ENCODE peak calls at places on chromosomes 11 and 22, in seven cellular contexts. F is Peyer's patch; M is tibial nerve; Y is lower leg skin; P is MM.1S; X is activated naive CD8-positive, alpha-beta T cell treated with anti-CD3 and anti-CD28 coated beads, Interleukin-2, amount 50 U/mL, for 24 hours; G is naive thymus-derived CD4-positive, alpha-beta T cell. Z is an unnamed sample.

GRCh38 chr11:65767406-65767805 is 13.4 kb downstream of the AP5B1 start:
- DNase-seq in F (no peak), M (no peak), Y (no peak), P (no peak), X (no peak), G (no peak), Z (no peak)

GRCh38 chr11:117909611-117910382 is 19.4 kb downstream of the TMPRSS13 start:
- DNase-seq in F (peak; percentile 57), M (no peak), Y (no peak), P (no peak), X (no peak), G (no peak), Z (no peak)

GRCh38 chr22:24576793-24577192 is 16.1 kb downstream of the LRRC75B start:
- DNase-seq in F (no peak), M (no peak), Y (no peak), P (no peak), X (no peak), G (no peak), Z (no peak)

GRCh38 chr11:79314906-79315689 is 125.7 kb downstream of the TENM4 start:
- DNase-seq in F (no peak), M (no peak), Y (no peak), P (peak; percentile 11), X (no peak), G (no peak), Z (peak; percentile 82)

GRCh38 chr11:102267602-102268001 is 49.7 kb upstream of the BIRC3 start:
- DNase-seq in F (peak; percentile 54), M (no peak), Y (no peak), P (no peak), X (no peak), G (no peak), Z (no peak)

GRCh38 chr11:8387141-8387540 is 123.5 kb upstream of the LMO1 start:
- DNase-seq in F (no peak), M (no peak), Y (no peak), P (no peak), X (no peak), G (no peak), Z (no peak)

GRCh38 chr11:5380740-5381342 is 2.8 kb upstream of the OR51M1 start:
- DNase-seq in F (peak; percentile 49), M (peak; percentile 22), Y (no peak), P (peak; percentile 60), X (peak; percentile 25), G (no peak), Z (peak; percentile 89)

GRCh38 chr11:102437026-102437425 is 15.5 kb downstream of the TMEM123 start:
- DNase-seq in F (no peak), M (no peak), Y (no peak), P (no peak), X (no peak), G (no peak), Z (no peak)

GRCh38 chr11:126362879-126363655 is 7.6 kb downstream of the ST3GAL4 start:
- DNase-seq in F (no peak), M (no peak), Y (no peak), P (no peak), X (no peak), G (no peak), Z (no peak)

GRCh38 chr11:43936081-43936480 is 6.4 kb upstream of the C11orf96 start:
- DNase-seq in F (no peak), M (no peak), Y (no peak), P (no peak), X (no peak), G (no peak), Z (no peak)

GRCh38 chr11:121766138-121766537 is 313.4 kb upstream of the SORL1-AS1 start:
- DNase-seq in F (no peak), M (no peak), Y (no peak), P (no peak), X (no peak), G (no peak), Z (no peak)

GRCh38 chr11:124197999-124198398 is 14.9 kb downstream of the OR10D3 start:
- DNase-seq in F (no peak), M (no peak), Y (no peak), P (no peak), X (no peak), G (no peak), Z (no peak)

GRCh38 chr22:19571207-19571795 is 47.1 kb upstream of the CLDN5 start:
- DNase-seq in F (no peak), M (no peak), Y (no peak), P (no peak), X (no peak), G (no peak), Z (no peak)

GRCh38 chr22:24141586-24141985 is 39.7 kb upstream of the SUSD2 start:
- DNase-seq in F (no peak), M (no peak), Y (no peak), P (peak; percentile 88), X (peak; percentile 25), G (no peak), Z (no peak)

GRCh38 chr11:113992459-113993105 is 17.7 kb downstream of the HTR3A start:
- DNase-seq in F (no peak), M (no peak), Y (no peak), P (no peak), X (no peak), G (no peak), Z (peak; percentile 36)

GRCh38 chr11:130166457-130166784 is 6.8 kb downstream of the ST14 start:
- DNase-seq in F (peak; percentile 91), M (no peak), Y (no peak), P (no peak), X (no peak), G (no peak), Z (no peak)

GRCh38 chr11:47109882-47110281 is 66.8 kb downstream of the ARFGAP2 start:
- DNase-seq in F (no peak), M (no peak), Y (no peak), P (no peak), X (no peak), G (no peak), Z (no peak)

GRCh38 chr11:12818333-12819015 is 144.3 kb downstream of the TEAD1 start:
- DNase-seq in F (no peak), M (no peak), Y (no peak), P (no peak), X (no peak), G (no peak), Z (no peak)

GRCh38 chr11:69559181-69559580 is 77.7 kb downstream of the LINC01488 start:
- DNase-seq in F (peak; percentile 25), M (no peak), Y (no peak), P (no peak), X (no peak), G (no peak), Z (no peak)

GRCh38 chr11:2466869-2467694 is 22.3 kb downstream of the KCNQ1 start:
- DNase-seq in F (peak; percentile 84), M (no peak), Y (no peak), P (peak; percentile 85), X (peak; percentile 54), G (peak; percentile 68), Z (no peak)

GRCh38 chr11:35593143-35593542 is 25.1 kb upstream of the FJX1 start:
- DNase-seq in F (no peak), M (peak; percentile 33), Y (no peak), P (no peak), X (no peak), G (no peak), Z (peak; percentile 3)

GRCh38 chr22:25955323-25955722 is 213.3 kb downstream of the MYO18B start:
- DNase-seq in F (no peak), M (no peak), Y (no peak), P (no peak), X (no peak), G (no peak), Z (peak; percentile 26)

GRCh38 chr11:13127161-13127560 is 118.0 kb downstream of the RASSF10 start:
- DNase-seq in F (no peak), M (no peak), Y (no peak), P (no peak), X (no peak), G (no peak), Z (no peak)

GRCh38 chr11:10461276-10461790 is 6.3 kb downstream of the AMPD3 start:
- DNase-seq in F (no peak), M (no peak), Y (no peak), P (no peak), X (no peak), G (no peak), Z (no peak)

GRCh38 chr11:98227266-98227665 is 793.5 kb upstream of the CNTN5 start:
- DNase-seq in F (no peak), M (no peak), Y (no peak), P (no peak), X (no peak), G (no peak), Z (no peak)

GRCh38 chr11:1548221-1549070 is 23.6 kb downstream of the DUSP8 start:
- DNase-seq in F (peak; percentile 80), M (no peak), Y (no peak), P (no peak), X (no peak), G (no peak), Z (peak; percentile 76)

GRCh38 chr11:118435233-118435892 is 929 bp upstream of the KMT2A start:
- DNase-seq in F (peak; percentile 81), M (peak; percentile 16), Y (peak; percentile 24), P (peak; percentile 77), X (peak; percentile 74), G (no peak), Z (peak; percentile 93)

GRCh38 chr22:28923826-28924732 is 40.7 kb downstream of the ZNRF3 start:
- DNase-seq in F (peak; percentile 61), M (no peak), Y (peak; percentile 34), P (no peak), X (no peak), G (no peak), Z (peak; percentile 30)

GRCh38 chr11:65399845-65400244 is 13.4 kb downstream of the FRMD8 start:
- DNase-seq in F (no peak), M (no peak), Y (no peak), P (no peak), X (no peak), G (no peak), Z (no peak)

GRCh38 chr22:44667829-44668189 is 34.2 kb upstream of the PRR5 start:
- DNase-seq in F (peak; percentile 84), M (no peak), Y (no peak), P (no peak), X (peak; percentile 59), G (peak; percentile 70), Z (no peak)

GRCh38 chr11:110349109-110349996 is 52.9 kb upstream of the RDX start:
- DNase-seq in F (no peak), M (no peak), Y (no peak), P (peak; percentile 44), X (peak; percentile 78), G (no peak), Z (no peak)